ENCODE peak calls at places on chromosomes 4 and X, in four cellular contexts. N is A549, E is WTC11, Q is HepG2. I is an unnamed sample.

GRCh38 chr4:26080876-26081628 is 167.0 kb downstream of the SMIM20 start:
- DNase-seq in Q (no peak), E (no peak), N (no peak), I (no peak)

GRCh38 chr4:182928061-182928460 is 10.9 kb upstream of the DCTD start:
- DNase-seq in E (peak; percentile 48), Q (no peak), N (no peak), I (no peak)

GRCh38 chr4:3339566-3339965 is 46.7 kb downstream of the RGS12 start:
- DNase-seq in N (no peak), E (no peak), Q (no peak), I (no peak)

GRCh38 chrX:39903937-39904336 is 193.8 kb downstream of the BCOR start:
- DNase-seq in E (no peak), N (peak; percentile 35), Q (no peak), I (no peak)

GRCh38 chrX:97740886-97741285 is 857.2 kb downstream of the RPA4 start:
- DNase-seq in N (no peak), Q (no peak), E (no peak), I (no peak)

GRCh38 chr4:1793940-1794808 is 1.1 kb downstream of the FGFR3 start:
- DNase-seq in Q (no peak), E (peak; percentile 41), N (no peak), I (peak; percentile 55)

GRCh38 chr4:130395871-130396270 is 1299.9 kb downstream of the C4orf33 start:
- DNase-seq in Q (no peak), E (no peak), N (no peak), I (no peak)

GRCh38 chrX:154718607-154719006 is 32.3 kb downstream of the GAB3 start:
- DNase-seq in E (no peak), N (no peak), Q (no peak), I (no peak)

GRCh38 chr4:69684821-69685220 is 31.8 kb upstream of the UGT2A1 start:
- DNase-seq in Q (no peak), N (no peak), E (no peak), I (no peak)

GRCh38 chr4:683982-684571 is 4.9 kb downstream of the SLC49A3 start:
- DNase-seq in E (peak; percentile 89), Q (peak; percentile 63), N (no peak), I (peak; percentile 77)

GRCh38 chr4:3827616-3828492 is 61.7 kb downstream of the ADRA2C start:
- DNase-seq in Q (peak; percentile 85), N (peak; percentile 28), E (no peak), I (no peak)

GRCh38 chr4:147025042-147025441 is 79.4 kb upstream of the TTC29 start:
- DNase-seq in N (no peak), E (no peak), Q (no peak), I (no peak)

GRCh38 chr4:39514888-39515401 is 12.3 kb downstream of the UGDH start:
- DNase-seq in Q (peak; percentile 99), E (no peak), N (peak; percentile 57), I (peak; percentile 24)

GRCh38 chr4:53974561-53974960 is 89.8 kb downstream of the CHIC2 start:
- DNase-seq in E (no peak), N (no peak), Q (no peak), I (no peak)

GRCh38 chr4:1344696-1345095 is 2.3 kb upstream of the UVSSA start:
- DNase-seq in N (no peak), E (no peak), Q (no peak), I (no peak)

GRCh38 chr4:145552181-145552822 is 66.9 kb upstream of the MMAA start:
- DNase-seq in E (no peak), N (no peak), Q (no peak), I (no peak)

GRCh38 chr4:157957905-157958304 is 214.9 kb downstream of the GASK1B start:
- DNase-seq in N (no peak), Q (no peak), E (no peak), I (no peak)

GRCh38 chrX:53028678-53029077 is 19.9 kb upstream of the GPR173 start:
- DNase-seq in E (no peak), Q (no peak), N (no peak), I (no peak)

GRCh38 chrX:44913656-44914531 is 40.9 kb downstream of the KDM6A start:
- DNase-seq in N (no peak), Q (no peak), E (no peak), I (no peak)

GRCh38 chr4:526971-527460 is 28.0 kb downstream of the PIGG start:
- DNase-seq in N (no peak), Q (no peak), E (no peak), I (no peak)

GRCh38 chr4:37549003-37549402 is 137.2 kb downstream of the RELL1 start:
- DNase-seq in E (no peak), Q (no peak), N (no peak), I (no peak)

GRCh38 chrX:31921236-31921635 is 849.4 kb upstream of the FTHL17 start:
- DNase-seq in N (no peak), Q (no peak), E (no peak), I (no peak)

GRCh38 chr4:185778307-185778706 is 33.7 kb downstream of the SORBS2 start:
- DNase-seq in N (no peak), E (no peak), Q (no peak), I (no peak)

GRCh38 chr4:182144621-182145359 is 98.4 kb upstream of the TENM3 start:
- DNase-seq in N (no peak), E (peak; percentile 57), Q (no peak), I (no peak)

GRCh38 chr4:101028886-101029285 is 318.4 kb downstream of the PPP3CA start:
- DNase-seq in Q (no peak), E (no peak), N (no peak), I (no peak)

DNA sequence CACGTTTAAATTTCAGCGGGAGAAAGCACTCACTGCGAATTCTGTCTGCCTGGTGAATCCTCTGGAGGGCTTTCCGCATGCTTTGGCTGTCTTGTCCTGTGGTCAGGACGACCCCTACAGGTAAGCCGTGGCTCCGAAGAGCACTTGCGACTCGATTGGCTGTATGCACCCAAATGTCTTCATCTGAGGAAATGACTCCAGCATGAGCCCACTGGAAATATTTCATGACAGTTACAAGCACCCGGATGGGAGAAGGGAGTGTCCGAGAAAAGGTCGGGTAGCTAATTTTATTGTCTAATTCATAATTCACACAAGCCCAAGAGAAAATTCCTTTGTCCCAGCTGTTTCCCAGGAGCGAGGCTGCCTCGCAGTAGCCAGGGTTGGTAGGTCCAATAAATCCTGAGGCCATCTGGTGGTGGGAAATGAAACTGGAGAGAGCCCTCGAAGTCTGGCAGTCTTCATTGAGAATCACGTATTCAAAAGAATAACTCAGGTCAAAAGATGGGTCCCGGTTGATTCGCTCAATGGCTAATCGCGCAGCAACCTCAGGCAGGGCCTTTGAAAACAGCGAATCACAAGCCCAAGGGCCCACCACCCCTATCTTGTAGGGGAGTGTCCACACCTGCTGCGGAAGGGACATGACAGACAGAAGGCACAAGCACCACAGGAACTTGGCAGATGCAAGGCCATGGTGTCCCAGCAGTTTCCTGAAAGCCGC is 6.6 kb downstream of the GUCY2F start:
- DNase-seq in N (peak; percentile 18), E (peak; percentile 57), Q (peak; percentile 35), I (peak; percentile 23)
- TF ChIP-seq HMGXB4 in N (no peak), E (peak; percentile 41), Q (peak; percentile 32), I (no peak)

GRCh38 chr4:110850461-110851447 is 227.9 kb upstream of the PITX2 start:
- DNase-seq in Q (no peak), N (no peak), E (peak; percentile 11), I (no peak)
- TF ChIP-seq HMGXB4 in Q (no peak), N (no peak), E (no peak), I (no peak)

GRCh38 chrX:38379088-38379487 is 26.7 kb downstream of the OTC start:
- DNase-seq in N (no peak), Q (no peak), E (no peak), I (no peak)
- TF ChIP-seq HMGXB4 in N (no peak), Q (no peak), E (no peak), I (no peak)

GRCh38 chr4:31651541-31651940 is 931.4 kb downstream of the PCDH7 start:
- DNase-seq in Q (no peak), E (no peak), N (no peak), I (no peak)

GRCh38 chr4:31660916-31661315 is 940.7 kb downstream of the PCDH7 start:
- DNase-seq in N (no peak), E (no peak), Q (no peak), I (no peak)

GRCh38 chr4:31657859-31658258 is 937.7 kb downstream of the PCDH7 start:
- DNase-seq in N (no peak), Q (no peak), E (no peak), I (no peak)

GRCh38 chr4:31649878-31650277 is 929.7 kb downstream of the PCDH7 start:
- DNase-seq in N (no peak), E (no peak), Q (no peak), I (no peak)

GRCh38 chr4:31655328-31655727 is 935.2 kb downstream of the PCDH7 start:
- DNase-seq in E (no peak), N (no peak), Q (no peak), I (no peak)
- TF ChIP-seq HMGXB4 in E (no peak), N (no peak), Q (no peak), I (no peak)

GRCh38 chr4:152258804-152259708 is 276.8 kb downstream of the FBXW7 start:
- DNase-seq in Q (peak; percentile 13), E (no peak), N (no peak), I (no peak)
- TF ChIP-seq HMGXB4 in Q (no peak), E (no peak), N (no peak), I (no peak)

I was measured in K562.